ENCODE peak calls at places on chromosome 14, in six cellular contexts. One of them, this sample, is unnamed.
A peak's percentile ranks its signal among the peaks of the same experiment; 100 is the strongest.

GRCh38 chr14:64501326-64502171 is 2.1 kb downstream of the ZBTB25 start:
- DNase-seq in ecto neural progenitor cell: no peak
- DNase-seq in H1: no peak
- DNase-seq in sciatic nerve: peak; percentile 68
- DNase-seq in posterior cingulate gyrus: no peak
- DNase-seq in non-pigmented ciliary epithelial cell: no peak
- DNase-seq in this sample: peak; percentile 92

GRCh38 chr14:99598774-99599173 is 5.2 kb downstream of the CCDC85C start:
- DNase-seq in ecto neural progenitor cell: no peak
- DNase-seq in H1: no peak
- DNase-seq in sciatic nerve: no peak
- DNase-seq in posterior cingulate gyrus: no peak
- DNase-seq in non-pigmented ciliary epithelial cell: no peak
- DNase-seq in this sample: no peak

GRCh38 chr14:64656986-64657385 is 47.2 kb upstream of the PLEKHG3 start:
- DNase-seq in ecto neural progenitor cell: no peak
- DNase-seq in H1: no peak
- DNase-seq in sciatic nerve: no peak
- DNase-seq in posterior cingulate gyrus: no peak
- DNase-seq in non-pigmented ciliary epithelial cell: no peak
- DNase-seq in this sample: no peak

GRCh38 chr14:102066041-102066451 is 20.8 kb downstream of the HSP90AA1 start:
- DNase-seq in ecto neural progenitor cell: no peak
- DNase-seq in H1: no peak
- DNase-seq in sciatic nerve: no peak
- DNase-seq in posterior cingulate gyrus: no peak
- DNase-seq in non-pigmented ciliary epithelial cell: no peak
- DNase-seq in this sample: no peak

GRCh38 chr14:105525861-105526780 is at the start of gene TMEM121:
- DNase-seq in ecto neural progenitor cell: peak; percentile 78
- DNase-seq in H1: peak; percentile 56
- DNase-seq in sciatic nerve: no peak
- DNase-seq in posterior cingulate gyrus: peak; percentile 66
- DNase-seq in non-pigmented ciliary epithelial cell: no peak
- DNase-seq in this sample: no peak

GRCh38 chr14:54981698-54982097 is 45.2 kb downstream of the WDHD1 start:
- DNase-seq in ecto neural progenitor cell: no peak
- DNase-seq in H1: no peak
- DNase-seq in sciatic nerve: no peak
- DNase-seq in posterior cingulate gyrus: no peak
- DNase-seq in non-pigmented ciliary epithelial cell: no peak
- DNase-seq in this sample: no peak

GRCh38 chr14:91996951-91997371 is 42.9 kb downstream of the TRIP11 start:
- DNase-seq in ecto neural progenitor cell: no peak
- DNase-seq in H1: no peak
- DNase-seq in sciatic nerve: no peak
- DNase-seq in posterior cingulate gyrus: no peak
- DNase-seq in non-pigmented ciliary epithelial cell: no peak
- DNase-seq in this sample: no peak

GRCh38 chr14:24069411-24069735 is 2.0 kb upstream of the CPNE6 start:
- DNase-seq in ecto neural progenitor cell: no peak
- DNase-seq in H1: no peak
- DNase-seq in sciatic nerve: no peak
- DNase-seq in posterior cingulate gyrus: no peak
- DNase-seq in non-pigmented ciliary epithelial cell: no peak
- DNase-seq in this sample: no peak

GRCh38 chr14:36477266-36477665 is 42.8 kb downstream of the NKX2-1 start:
- DNase-seq in ecto neural progenitor cell: no peak
- DNase-seq in H1: no peak
- DNase-seq in sciatic nerve: no peak
- DNase-seq in posterior cingulate gyrus: no peak
- DNase-seq in non-pigmented ciliary epithelial cell: no peak
- DNase-seq in this sample: no peak

GRCh38 chr14:54169254-54169924 is 212.8 kb upstream of the BMP4 start:
- DNase-seq in ecto neural progenitor cell: no peak
- DNase-seq in H1: no peak
- DNase-seq in sciatic nerve: no peak
- DNase-seq in posterior cingulate gyrus: no peak
- DNase-seq in non-pigmented ciliary epithelial cell: no peak
- DNase-seq in this sample: no peak

GRCh38 chr14:104373055-104373854 is 206.3 kb upstream of the C14orf180 start:
- DNase-seq in ecto neural progenitor cell: no peak
- DNase-seq in H1: no peak
- DNase-seq in sciatic nerve: no peak
- DNase-seq in posterior cingulate gyrus: no peak
- DNase-seq in non-pigmented ciliary epithelial cell: no peak
- DNase-seq in this sample: no peak